ENCODE peak calls at places on chromosomes 13 and 19, in five cellular contexts. A is neural crest cell, B is HFFc6, N is foreskin fibroblast, E is GM20000. T is an unnamed sample.
A peak's percentile ranks its signal among the peaks of the same experiment; 100 is the strongest.

GRCh38 chr13:33218020-33218419 is 67.5 kb downstream of the STARD13 start:
- DNase-seq in B (peak; percentile 57), A (no peak), N (peak; percentile 51), E (no peak), T (no peak)

GRCh38 chr13:44921478-44921877 is 67.8 kb downstream of the NUFIP1 start:
- DNase-seq in E (no peak), A (no peak), B (no peak), N (no peak), T (no peak)

GRCh38 chr19:54653181-54653809 is 9.5 kb upstream of the LILRB4 start:
- DNase-seq in N (peak; percentile 32), E (peak; percentile 59), B (peak; percentile 4), A (no peak), T (peak; percentile 59)

GRCh38 chr19:45769821-45770191 is 754 bp upstream of the SIX5 start:
- DNase-seq in N (peak; percentile 61), E (peak; percentile 66), B (no peak), A (no peak), T (no peak)

GRCh38 chr19:53463263-53463662 is 4.3 kb upstream of the ZNF813 start:
- DNase-seq in A (no peak), N (peak; percentile 64), E (no peak), B (no peak), T (no peak)

GRCh38 chr13:49517461-49517860 is 21.7 kb downstream of the PHF11 start:
- DNase-seq in A (peak; percentile 9), E (no peak), B (peak; percentile 28), N (peak; percentile 56), T (no peak)

GRCh38 chr13:110402301-110403069 is 95.4 kb downstream of the COL4A2 start:
- DNase-seq in A (no peak), N (no peak), E (no peak), B (no peak), T (no peak)

GRCh38 chr19:29651622-29652394 is 13.5 kb upstream of the PLEKHF1 start:
- DNase-seq in E (no peak), N (no peak), A (no peak), B (no peak), T (no peak)

GRCh38 chr13:23447927-23448326 is 14.4 kb upstream of the SACS start:
- DNase-seq in N (peak; percentile 89), E (no peak), B (peak; percentile 44), A (no peak), T (no peak)

GRCh38 chr13:70841240-70842061 is 733.2 kb upstream of the KLHL1 start:
- DNase-seq in E (no peak), A (no peak), B (no peak), N (no peak), T (no peak)

GRCh38 chr19:51417107-51417806 is at the start of gene SIGLEC10:
- DNase-seq in N (no peak), B (no peak), E (peak; percentile 81), A (no peak), T (peak; percentile 85)

GRCh38 chr13:20285530-20285929 is 53.4 kb upstream of the GJB6 start:
- DNase-seq in N (no peak), A (no peak), E (no peak), B (no peak), T (no peak)

GRCh38 chr19:35267818-35268545 is 780 bp upstream of the USF2 start:
- DNase-seq in A (peak; percentile 53), E (peak; percentile 99), B (peak; percentile 15), N (peak; percentile 91), T (peak; percentile 96)

DNA sequence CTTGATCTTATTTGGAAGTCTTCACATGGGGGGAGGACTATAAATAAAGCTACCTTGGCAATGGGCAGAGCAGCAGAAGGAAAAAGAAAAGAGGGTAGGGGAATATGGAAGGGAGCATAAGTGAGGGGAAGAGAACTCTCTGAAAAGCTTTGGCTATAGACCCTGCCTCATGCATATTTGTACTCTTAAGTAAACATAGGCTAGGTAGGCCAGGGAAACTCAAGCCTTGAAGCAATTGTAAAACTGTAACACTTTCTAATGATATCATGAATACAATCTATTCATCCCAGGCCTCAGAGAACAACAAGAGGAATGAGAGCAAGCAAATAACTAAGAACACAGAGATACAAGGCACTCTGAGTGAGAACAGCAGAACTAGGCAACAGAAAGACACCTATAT is 20.4 kb downstream of the MYCBP2 start:
- DNase-seq in B (no peak), A (no peak), E (no peak), N (no peak), T (no peak)
- TF ChIP-seq CTCF in B (no peak), A (no peak), E (no peak), N (no peak), T (no peak)

GRCh38 chr13:96796234-96796633 is 198.0 kb downstream of the OXGR1 start:
- DNase-seq in E (no peak), A (no peak), B (no peak), N (peak; percentile 38), T (no peak)
- TF ChIP-seq CTCF in E (no peak), A (peak; percentile 37), B (no peak), N (no peak), T (no peak)

GRCh38 chr13:46170687-46171086 is 11.3 kb downstream of the LCP1 start:
- DNase-seq in B (no peak), E (no peak), N (peak; percentile 31), A (peak; percentile 22), T (no peak)
- TF ChIP-seq CTCF in B (no peak), E (no peak), N (no peak), A (no peak), T (no peak)

GRCh38 chr13:35722438-35723060 is 246.1 kb upstream of the MAB21L1 start:
- DNase-seq in N (no peak), A (no peak), E (no peak), B (no peak), T (no peak)
- TF ChIP-seq CTCF in N (no peak), A (no peak), E (no peak), B (no peak), T (no peak)

DNA sequence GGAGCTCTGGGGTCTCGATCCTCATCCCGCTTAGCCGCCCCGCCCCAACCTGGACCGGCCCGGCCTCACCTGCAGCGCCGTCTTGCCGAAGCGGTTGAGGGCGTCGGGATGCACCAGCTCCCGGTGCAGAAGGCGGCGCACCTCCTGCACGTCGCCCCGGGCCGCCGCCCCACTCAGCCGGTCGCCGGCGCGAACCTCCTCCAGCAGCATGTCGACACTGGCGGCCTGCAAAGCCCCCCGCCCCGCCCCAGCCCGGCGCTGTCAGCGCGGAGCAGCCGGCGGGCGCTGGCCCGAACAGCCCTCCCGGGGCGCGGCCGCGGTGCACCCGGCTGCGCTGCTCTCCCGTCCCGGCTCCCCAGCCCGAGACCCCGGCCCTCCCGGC is 344 bp downstream of the CDKN2D start:
- DNase-seq in N (peak; percentile 57), B (no peak), E (no peak), A (no peak), T (no peak)
- TF ChIP-seq CTCF in N (no peak), B (no peak), E (no peak), A (no peak), T (no peak)

DNA sequence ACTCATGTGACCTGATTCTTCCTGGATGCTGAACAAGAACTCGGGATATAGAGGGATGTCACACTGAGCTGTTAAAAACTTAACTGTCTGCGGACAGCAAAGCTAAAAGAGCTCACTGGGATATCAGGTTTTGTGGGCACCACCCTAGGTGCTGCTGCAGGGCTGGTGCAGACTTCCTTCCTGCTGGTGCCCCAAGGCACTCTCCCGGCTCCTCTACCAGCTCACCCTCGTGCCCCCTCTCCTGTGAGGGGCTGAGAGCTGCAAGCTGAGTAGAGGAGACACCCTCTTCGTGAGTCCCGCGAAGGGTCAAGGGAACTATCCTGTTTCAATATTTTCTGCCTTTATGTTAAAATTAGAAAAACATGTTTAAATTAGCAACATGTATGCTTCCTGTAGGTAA is 1475.7 kb downstream of the EFNB2 start:
- DNase-seq in N (no peak), B (no peak), A (no peak), E (no peak), T (no peak)
- TF ChIP-seq CTCF in N (no peak), B (no peak), A (no peak), E (no peak), T (no peak)

GRCh38 chr19:55832676-55833075 is 877 bp upstream of the NLRP11 start:
- DNase-seq in B (no peak), E (no peak), A (no peak), N (no peak), T (no peak)

GRCh38 chr19:55836340-55836739 is at the start of gene NLRP4:
- DNase-seq in A (no peak), B (no peak), E (no peak), N (no peak), T (no peak)

GRCh38 chr19:55830656-55831055 is 1.1 kb downstream of the NLRP11 start:
- DNase-seq in A (no peak), N (no peak), E (no peak), B (no peak), T (no peak)

DNA sequence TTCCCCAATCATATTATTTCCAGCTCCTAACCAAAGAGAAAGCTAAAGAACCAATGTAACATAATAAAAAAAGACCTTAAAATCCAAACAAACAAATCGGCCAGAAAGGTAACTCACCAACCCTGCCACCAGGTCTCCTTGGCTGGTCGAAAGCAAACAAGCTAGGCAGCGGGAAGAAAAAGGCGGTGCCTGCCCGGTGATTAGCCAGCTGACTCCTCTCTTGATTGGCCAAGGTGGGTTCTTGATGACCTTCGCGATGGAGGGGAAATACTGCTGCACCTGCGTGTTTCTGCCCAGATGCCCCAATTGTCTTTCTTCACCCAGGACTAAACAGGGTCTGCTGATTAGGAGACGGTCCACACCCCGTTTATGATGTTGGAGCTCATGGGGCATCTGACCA is at the start of gene NLRP11:
- DNase-seq in A (no peak), N (no peak), E (no peak), B (no peak), T (no peak)
- TF ChIP-seq CTCF in A (no peak), N (no peak), E (no peak), B (no peak), T (no peak)

GRCh38 chr19:5687360-5688198 is 2.5 kb upstream of the RPL36 start:
- DNase-seq in E (no peak), B (no peak), N (no peak), A (no peak), T (no peak)
- TF ChIP-seq CTCF in E (no peak), B (peak; percentile 56), N (no peak), A (peak; percentile 23), T (no peak)